ENCODE peak calls at places on chromosomes 7 and 10, in four cellular contexts. J is activated T-helper 9 cell treated with anti-CD3 and anti-CD28 coated beads, Interleukin-2, amount 50 U/mL, for 16 hours; W is caudate nucleus; R is transverse colon. V is an unnamed sample.

GRCh38 chr7:41921453-41921912 is 218.6 kb upstream of the INHBA start:
- DNase-seq in J (no peak), W (no peak), R (no peak), V (no peak)

GRCh38 chr7:2979951-2980350 is 63.7 kb downstream of the CARD11 start:
- DNase-seq in J (no peak), W (no peak), R (no peak), V (no peak)

GRCh38 chr10:43700306-43700705 is 51.6 kb upstream of the ZNF32 start:
- DNase-seq in J (no peak), W (no peak), R (no peak), V (no peak)

GRCh38 chr10:110725809-110726641 is 81.9 kb downstream of the RBM20 start:
- DNase-seq in J (no peak), W (no peak), R (no peak), V (no peak)

GRCh38 chr10:45673074-45673628 is 579 bp upstream of the ZFAND4 start:
- DNase-seq in J (no peak), W (no peak), R (peak), V (no peak)

GRCh38 chr10:115981056-115981455 is 291.9 kb downstream of the GFRA1 start:
- DNase-seq in J (no peak), W (no peak), R (no peak), V (no peak)

GRCh38 chr7:69856991-69857390 is 258.7 kb downstream of the AUTS2 start:
- DNase-seq in J (no peak), W (no peak), R (no peak), V (no peak)

GRCh38 chr7:151439855-151440798 is at the start of gene CRYGN:
- DNase-seq in J (no peak), W (no peak), R (no peak), V (peak)

GRCh38 chr7:105027176-105027853 is 13.3 kb downstream of the KMT2E start:
- DNase-seq in J (no peak), W (no peak), R (no peak), V (no peak)

GRCh38 chr7:98400538-98401427 is at the start of gene BAIAP2L1:
- DNase-seq in J (peak), W (no peak), R (peak), V (peak)

GRCh38 chr7:142057101-142057500 is 54.4 kb upstream of the MGAM2 start:
- DNase-seq in J (no peak), W (no peak), R (no peak), V (no peak)

GRCh38 chr10:27446091-27446918 is 57.8 kb upstream of the RAB18 start:
- DNase-seq in J (no peak), W (no peak), R (no peak), V (no peak)

GRCh38 chr7:727104-727805 is at the start of gene PRKAR1B:
- DNase-seq in J (no peak), W (no peak), R (peak), V (peak)

GRCh38 chr10:109587366-109587765 is 335.9 kb downstream of the XPNPEP1 start:
- DNase-seq in J (no peak), W (no peak), R (no peak), V (no peak)

GRCh38 chr7:74373536-74373935 is 80.2 kb upstream of the GTF2IRD1 start:
- DNase-seq in J (no peak), W (no peak), R (no peak), V (no peak)

GRCh38 chr10:132657737-132658136 is 120.2 kb downstream of the INPP5A start:
- DNase-seq in J (no peak), W (no peak), R (no peak), V (peak)

GRCh38 chr7:155284496-155285274 is 13.0 kb upstream of the INSIG1 start:
- DNase-seq in J (no peak), W (no peak), R (no peak), V (no peak)

GRCh38 chr7:24255139-24255538 is 28.9 kb upstream of the NPY start:
- DNase-seq in J (no peak), W (no peak), R (no peak), V (no peak)

GRCh38 chr10:62853710-62854109 is 37.5 kb upstream of the EGR2 start:
- DNase-seq in J (no peak), W (no peak), R (no peak), V (no peak)

GRCh38 chr7:81111358-81111757 is 192.5 kb upstream of the SEMA3C start:
- DNase-seq in J (no peak), W (no peak), R (no peak), V (no peak)

V was measured in H7.